ENCODE peak calls at places on chromosome 1, in four cellular contexts. M is bronchial epithelial cell; S is PC-3; J is activated CD8-positive, alpha-beta memory T cell treated with anti-CD3 and anti-CD28 coated beads, Interleukin-2, amount 10 ng/mL, durations not matched to agents 7 days and 5 days. V is an unnamed sample.
A peak's percentile ranks its signal among the peaks of the same experiment; 100 is the strongest.

GRCh38 chr1:208430220-208430619 is 186.0 kb upstream of the PLXNA2 start:
- DNase-seq in M (no peak), S (no peak), J (no peak), V (no peak)

GRCh38 chr1:175373786-175374623 is 181.4 kb upstream of the KIAA0040 start:
- DNase-seq in M (peak; percentile 4), S (peak; percentile 40), J (no peak), V (no peak)

GRCh38 chr1:39453603-39454002 is 37.8 kb upstream of the BMP8A start:
- DNase-seq in M (peak; percentile 41), S (no peak), J (no peak), V (no peak)

GRCh38 chr1:244214009-244214967 is 163.2 kb downstream of the ZBTB18 start:
- DNase-seq in M (peak; percentile 8), S (peak; percentile 90), J (no peak), V (no peak)

GRCh38 chr1:239222999-239223398 is 163.4 kb upstream of the CHRM3 start:
- DNase-seq in M (no peak), S (no peak), J (no peak), V (no peak)

GRCh38 chr1:207787776-207788175 is 35.9 kb downstream of the CD46 start:
- DNase-seq in M (peak; percentile 55), S (peak; percentile 68), J (no peak), V (no peak)

GRCh38 chr1:166340709-166341108 is 173.9 kb upstream of the FAM78B start:
- DNase-seq in M (no peak), S (no peak), J (no peak), V (no peak)

GRCh38 chr1:217891966-217892365 is 260.8 kb downstream of the SPATA17 start:
- DNase-seq in M (no peak), S (peak; percentile 88), J (no peak), V (no peak)

GRCh38 chr1:974293-974640 is 7.6 kb downstream of the PERM1 start:
- DNase-seq in M (no peak), S (no peak), J (no peak), V (no peak)

GRCh38 chr1:232249335-232249734 is 380.6 kb downstream of the SIPA1L2 start:
- DNase-seq in M (no peak), S (no peak), J (no peak), V (no peak)

GRCh38 chr1:238951809-238952208 is 434.6 kb upstream of the CHRM3 start:
- DNase-seq in M (peak; percentile 60), S (peak; percentile 81), J (no peak), V (no peak)

GRCh38 chr1:25800538-25801377 is 765 bp downstream of the SELENON start:
- DNase-seq in M (no peak), S (no peak), J (no peak), V (no peak)

GRCh38 chr1:15799004-15799867 is 8.2 kb downstream of the UQCRHL start:
- DNase-seq in M (peak; percentile 96), S (peak; percentile 96), J (no peak), V (peak; percentile 91)